ENCODE peak calls at places on chromosomes 13 and 19, in ten cellular contexts. R is IMR-90, N is hepatocyte, T is mucosa of descending colon, A is transverse colon, Q is tibial artery, E is pancreas, Y is cardiac muscle cell, J is RWPE2, U is GM23338. G is an unnamed sample.

GRCh38 chr19:13830761-13831481 is 35.7 kb downstream of the ZSWIM4 start:
- DNase-seq in R (no peak), N (no peak), T (no peak), A (no peak), Q (no peak), E (no peak), Y (no peak), J (no peak), U (no peak), G (no peak)

GRCh38 chr13:71290963-71291937 is 575.8 kb downstream of the DACH1 start:
- DNase-seq in R (peak; percentile 1), N (no peak), T (peak; percentile 48), A (peak; percentile 19), Q (no peak), E (no peak), Y (no peak), J (no peak), U (no peak), G (no peak)

GRCh38 chr13:25179810-25180437 is 7.8 kb upstream of the AMER2 start:
- DNase-seq in R (no peak), N (no peak), T (no peak), A (no peak), Q (no peak), E (no peak), Y (no peak), J (no peak), U (no peak), G (no peak)

GRCh38 chr13:20190481-20191310 is 2.0 kb downstream of the GJB2 start:
- DNase-seq in R (peak; percentile 90), N (no peak), T (no peak), A (no peak), Q (no peak), E (no peak), Y (no peak), J (no peak), U (no peak), G (no peak)

GRCh38 chr13:45398862-45399261 is 19.3 kb downstream of the SLC25A30 start:
- DNase-seq in R (no peak), N (no peak), T (no peak), A (no peak), Q (no peak), E (no peak), Y (no peak), J (no peak), U (no peak), G (no peak)

GRCh38 chr13:29810898-29811297 is 39.5 kb downstream of the UBL3 start:
- DNase-seq in R (no peak), N (no peak), T (no peak), A (no peak), Q (no peak), E (no peak), Y (no peak), J (no peak), U (no peak), G (no peak)

GRCh38 chr19:13095934-13096890 is 6.4 kb downstream of the LYL1 start:
- DNase-seq in R (no peak), N (peak; percentile 65), T (no peak), A (no peak), Q (no peak), E (peak; percentile 72), Y (peak; percentile 73), J (peak; percentile 47), U (peak; percentile 90), G (peak; percentile 47)

GRCh38 chr13:106986033-106986484 is 418.1 kb upstream of the ARGLU1 start:
- DNase-seq in R (peak; percentile 34), N (peak; percentile 46), T (no peak), A (no peak), Q (no peak), E (no peak), Y (peak; percentile 28), J (no peak), U (peak; percentile 51), G (no peak)

GRCh38 chr13:74710006-74710405 is 575.8 kb upstream of the KLF12 start:
- DNase-seq in R (peak; percentile 4), N (no peak), T (no peak), A (no peak), Q (no peak), E (no peak), Y (no peak), J (no peak), U (no peak), G (no peak)

GRCh38 chr13:80337011-80337688 is 3.8 kb downstream of the SPRY2 start:
- DNase-seq in R (no peak), N (peak; percentile 20), T (peak; percentile 27), A (peak; percentile 21), Q (no peak), E (peak; percentile 70), Y (no peak), J (no peak), U (no peak), G (no peak)

GRCh38 chr13:113078895-113079720 is 26.5 kb upstream of the F7 start:
- DNase-seq in R (no peak), N (no peak), T (no peak), A (no peak), Q (no peak), E (peak; percentile 45), Y (no peak), J (peak; percentile 38), U (no peak), G (no peak)

GRCh38 chr19:50796128-50796633 is 6.0 kb downstream of the ACP4 start:
- DNase-seq in R (no peak), N (no peak), T (no peak), A (no peak), Q (no peak), E (no peak), Y (no peak), J (no peak), U (peak; percentile 52), G (no peak)

GRCh38 chr19:21835810-21836444 is at the start of gene ZNF43:
- DNase-seq in R (peak; percentile 91), N (peak; percentile 96), T (peak; percentile 98), A (peak; percentile 97), Q (peak; percentile 98), E (peak; percentile 98), Y (peak; percentile 95), J (peak; percentile 83), U (peak; percentile 99), G (peak; percentile 99)

GRCh38 chr13:50377726-50378270 is 362.6 kb downstream of the KCNRG start:
- DNase-seq in R (no peak), N (no peak), T (no peak), A (no peak), Q (no peak), E (no peak), Y (no peak), J (no peak), U (peak; percentile 46), G (no peak)

GRCh38 chr19:7833225-7834156 is 3.5 kb downstream of the EVI5L start:
- DNase-seq in R (peak; percentile 33), N (no peak), T (peak; percentile 94), A (peak; percentile 91), Q (no peak), E (peak; percentile 78), Y (no peak), J (peak; percentile 96), U (no peak), G (peak; percentile 77)

DNA sequence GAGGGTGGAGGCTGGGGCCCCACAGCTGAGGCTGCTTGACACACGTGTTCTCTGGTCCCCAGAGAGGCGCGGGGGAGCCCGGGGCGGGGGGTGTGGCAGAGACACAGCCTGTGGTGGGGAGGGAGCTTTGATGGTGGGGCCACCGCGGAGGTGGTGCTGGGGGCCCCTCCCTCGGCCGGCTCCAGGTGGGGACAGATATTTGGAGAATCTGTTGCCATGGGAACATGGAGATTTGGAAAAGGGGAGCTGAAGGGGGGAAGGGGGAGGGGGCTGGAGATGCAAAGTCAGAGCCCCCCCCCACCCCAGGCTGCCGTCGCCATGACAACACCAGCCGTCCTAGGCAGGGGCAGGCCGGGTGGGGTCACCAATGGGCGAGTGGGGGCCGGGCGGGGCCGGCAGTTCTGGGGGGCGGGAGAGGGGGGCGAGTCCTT is 1.2 kb downstream of the PRKCG start:
- DNase-seq in R (no peak), N (no peak), T (no peak), A (no peak), Q (no peak), E (peak; percentile 81), Y (no peak), J (no peak), U (peak; percentile 67), G (no peak)
- H3K4me1 ChIP-seq in R (peaks cover 5% of the 10 kb centered on the region), N (peaks cover 8% of the 10 kb centered on the region), T (peaks cover 22% of the 10 kb centered on the region), A (peaks cover 15% of the 10 kb centered on the region), Q (peaks cover 30% of the 10 kb centered on the region), E (peaks cover 5% of the 10 kb centered on the region), Y (peaks cover 8% of the 10 kb centered on the region), J (no peaks in the 10 kb centered on the region), U (peaks cover 30% of the 10 kb centered on the region), G (peaks cover 21% of the 10 kb centered on the region)

GRCh38 chr19:41377977-41378707 is 1.8 kb downstream of the TMEM91 start:
- DNase-seq in R (no peak), N (peak; percentile 56), T (no peak), A (no peak), Q (no peak), E (no peak), Y (peak; percentile 31), J (no peak), U (peak; percentile 90), G (no peak)
- H3K4me1 ChIP-seq in R (peaks cover 7% of the 10 kb centered on the region), N (peaks cover 14% of the 10 kb centered on the region), T (no peaks in the 10 kb centered on the region), A (peaks cover 24% of the 10 kb centered on the region), Q (peaks cover 27% of the 10 kb centered on the region), E (peaks cover 13% of the 10 kb centered on the region), Y (no peaks in the 10 kb centered on the region), J (peaks cover 13% of the 10 kb centered on the region), U (peaks cover 5% of the 10 kb centered on the region), G (peaks cover 51% of the 10 kb centered on the region)

GRCh38 chr19:2641332-2641698 is 61.2 kb downstream of the GNG7 start:
- DNase-seq in R (no peak), N (no peak), T (no peak), A (no peak), Q (no peak), E (no peak), Y (no peak), J (no peak), U (no peak), G (no peak)
- H3K4me1 ChIP-seq in R (peaks cover 5% of the 10 kb centered on the region), N (peaks cover 3% of the 10 kb centered on the region), T (no peaks in the 10 kb centered on the region), A (peaks cover 6% of the 10 kb centered on the region), Q (peaks cover 11% of the 10 kb centered on the region), E (peaks cover 3% of the 10 kb centered on the region), Y (no peaks in the 10 kb centered on the region), J (no peaks in the 10 kb centered on the region), U (peaks cover 12% of the 10 kb centered on the region), G (no peaks in the 10 kb centered on the region)

GRCh38 chr13:111219950-111220349 is 100.5 kb upstream of the TEX29 start:
- DNase-seq in R (no peak), N (no peak), T (no peak), A (no peak), Q (no peak), E (no peak), Y (no peak), J (no peak), U (no peak), G (no peak)

GRCh38 chr13:111216166-111216960 is 101.3 kb downstream of the ARHGEF7 start:
- DNase-seq in R (peak; percentile 27), N (peak; percentile 60), T (peak; percentile 68), A (peak; percentile 38), Q (peak; percentile 78), E (no peak), Y (peak; percentile 72), J (no peak), U (peak; percentile 64), G (peak; percentile 43)

GRCh38 chr13:111217661-111218060 is 102.6 kb downstream of the ARHGEF7 start:
- DNase-seq in R (no peak), N (no peak), T (no peak), A (no peak), Q (peak; percentile 88), E (no peak), Y (no peak), J (no peak), U (no peak), G (no peak)

GRCh38 chr13:111215081-111216047 is 100.3 kb downstream of the ARHGEF7 start:
- DNase-seq in R (no peak), N (no peak), T (no peak), A (no peak), Q (no peak), E (no peak), Y (no peak), J (no peak), U (peak; percentile 64), G (no peak)

GRCh38 chr13:111219306-111219705 is 101.1 kb upstream of the TEX29 start:
- DNase-seq in R (peak; percentile 88), N (no peak), T (peak; percentile 14), A (no peak), Q (peak; percentile 90), E (no peak), Y (no peak), J (no peak), U (no peak), G (peak; percentile 49)
- H3K4me1 ChIP-seq in R (peaks cover 10% of the 10 kb centered on the region), N (no peaks in the 10 kb centered on the region), T (no peaks in the 10 kb centered on the region), A (no peaks in the 10 kb centered on the region), Q (peaks cover 91% of the 10 kb centered on the region), E (no peaks in the 10 kb centered on the region), Y (peaks cover 5% of the 10 kb centered on the region), J (no peaks in the 10 kb centered on the region), U (peaks cover 50% of the 10 kb centered on the region), G (peaks cover 75% of the 10 kb centered on the region)

G was measured in heart right ventricle.